ENCODE peak calls at places on chromosomes 13 and 19, in eight cellular contexts. B is GM23248, L is MM.1S, K is hepatocyte, I is PC-9, S is Karpas-422, W is GM23338, F is HCT116. J is an unnamed sample. For H3K9me2, the result is how much of the 10 kb centered on the place peaks cover.

GRCh38 chr13:75493156-75493555 is 11.2 kb upstream of the TBC1D4 start:
- DNase-seq in B (no peak), F (no peak), W (no peak), K (no peak), L (no peak), I (no peak), S (no peak), J (no peak)

GRCh38 chr19:12786149-12786870 is 5.0 kb upstream of the JUNB start:
- DNase-seq in B (no peak), W (no peak), K (no peak), S (peak), F (no peak), L (no peak), I (peak), J (peak)

GRCh38 chr13:89514534-89515312 is 1832.8 kb upstream of the MIR17HG start:
- DNase-seq in W (peak), F (no peak), B (peak), K (peak), S (no peak), I (peak), L (no peak), J (peak)

GRCh38 chr19:29533578-29534544 is 8.1 kb downstream of the VSTM2B start:
- DNase-seq in S (no peak), W (no peak), K (no peak), L (no peak), F (no peak), B (no peak), I (no peak), J (no peak)

GRCh38 chr13:64553411-64554129 is 2676.6 kb downstream of the PCDH9 start:
- DNase-seq in K (no peak), F (no peak), S (no peak), B (peak), I (no peak), W (no peak), L (no peak), J (peak)

GRCh38 chr13:105346141-105346766 is 1189.2 kb downstream of the EFNB2 start:
- DNase-seq in B (peak), L (no peak), W (no peak), K (peak), S (no peak), I (peak), F (peak), J (peak)

GRCh38 chr19:17557461-17557860 is 2.0 kb downstream of the COLGALT1 start:
- DNase-seq in I (no peak), S (no peak), B (no peak), L (no peak), W (no peak), F (no peak), K (no peak), J (no peak)

GRCh38 chr19:40396886-40397567 is 7.0 kb upstream of the HIPK4 start:
- DNase-seq in S (no peak), B (no peak), F (no peak), K (no peak), L (no peak), W (no peak), I (no peak), J (no peak)

GRCh38 chr19:48509467-48510194 is 2.0 kb downstream of the LMTK3 start:
- DNase-seq in B (no peak), K (no peak), S (peak), W (peak), L (no peak), I (no peak), F (no peak), J (no peak)

GRCh38 chr19:1601613-1602064 is 3.6 kb downstream of the UQCR11 start:
- DNase-seq in F (no peak), S (no peak), B (peak), I (no peak), L (peak), W (peak), K (no peak), J (peak)

GRCh38 chr19:13929340-13929739 is 8.9 kb downstream of the PODNL1 start:
- DNase-seq in S (no peak), B (no peak), L (no peak), W (no peak), K (no peak), F (no peak), I (no peak), J (no peak)

GRCh38 chr19:41706741-41707501 is 1.5 kb upstream of the CEACAM5 start:
- DNase-seq in I (peak), F (peak), L (peak), B (peak), K (peak), W (peak), S (peak), J (peak)

GRCh38 chr13:43054803-43055802 is 31.7 kb downstream of the DNAJC15 start:
- DNase-seq in F (no peak), B (peak), S (peak), K (peak), W (peak), I (peak), L (peak), J (peak)

GRCh38 chr19:10872551-10873107 is 1.3 kb downstream of the CARM1 start:
- DNase-seq in F (no peak), I (no peak), L (no peak), K (no peak), S (peak), W (no peak), B (peak), J (peak)

GRCh38 chr19:21101511-21102242 is 19.7 kb downstream of the ZNF714 start:
- DNase-seq in L (no peak), B (peak), K (peak), F (no peak), W (no peak), S (no peak), I (no peak), J (no peak)

GRCh38 chr19:10915511-10916091 is 12.8 kb downstream of the YIPF2 start:
- DNase-seq in B (peak), W (no peak), K (peak), S (no peak), L (no peak), F (no peak), I (peak), J (peak)

GRCh38 chr13:56400774-56401173 is 739.9 kb upstream of the PRR20A start:
- DNase-seq in L (no peak), S (no peak), K (no peak), W (no peak), B (no peak), I (no peak), F (no peak), J (no peak)

GRCh38 chr19:15812059-15812722 is 3.3 kb downstream of the OR10H1 start:
- DNase-seq in L (no peak), I (peak), W (no peak), B (no peak), S (no peak), K (no peak), F (peak), J (peak)

GRCh38 chr19:17873661-17874422 is 2.1 kb downstream of the SLC5A5 start:
- DNase-seq in I (peak), K (peak), L (peak), F (peak), W (peak), B (peak), S (peak), J (peak)

GRCh38 chr13:48125794-48126228 is 30.9 kb upstream of the MED4 start:
- DNase-seq in K (peak), S (no peak), I (no peak), B (peak), F (no peak), W (no peak), L (no peak), J (no peak)

GRCh38 chr19:10797541-10798256 is 38.3 kb downstream of the TMED1 start:
- DNase-seq in S (no peak), B (no peak), K (no peak), F (no peak), L (no peak), W (no peak), I (no peak), J (no peak)

GRCh38 chr19:38425810-38426466 is at the start of gene RASGRP4:
- DNase-seq in I (no peak), F (no peak), L (no peak), S (no peak), B (no peak), W (peak), K (no peak), J (no peak)

GRCh38 chr19:48025480-48025879 is 18.4 kb downstream of the CABP5 start:
- DNase-seq in K (no peak), W (no peak), L (no peak), B (no peak), F (no peak), S (no peak), I (no peak), J (no peak)

GRCh38 chr19:18875726-18876125 is 20.2 kb downstream of the CERS1 start:
- DNase-seq in K (no peak), W (no peak), L (no peak), S (no peak), F (no peak), I (no peak), B (peak), J (no peak)

GRCh38 chr13:105982219-105982618 is 553.2 kb downstream of the EFNB2 start:
- DNase-seq in L (no peak), S (no peak), K (no peak), W (peak), F (no peak), I (no peak), B (no peak), J (no peak)

GRCh38 chr19:7998081-7998480 is 7.4 kb downstream of the ELAVL1 start:
- DNase-seq in B (peak), L (no peak), S (no peak), F (no peak), K (no peak), I (no peak), W (no peak), J (no peak)

GRCh38 chr19:41670755-41671154 is 17.3 kb downstream of the CEACAM7 start:
- DNase-seq in L (no peak), W (no peak), S (no peak), I (no peak), B (no peak), F (no peak), K (no peak), J (no peak)

GRCh38 chr13:104206450-104207044 is 1140.3 kb upstream of the SLC10A2 start:
- DNase-seq in K (no peak), S (no peak), B (no peak), W (no peak), I (no peak), L (no peak), F (no peak), J (no peak)

GRCh38 chr13:113402471-113403254 is 38.7 kb upstream of the GRTP1 start:
- DNase-seq in W (no peak), F (no peak), K (no peak), S (no peak), L (no peak), I (no peak), B (no peak), J (no peak)

GRCh38 chr13:47211106-47211505 is 314.3 kb upstream of the HTR2A start:
- DNase-seq in W (peak), K (no peak), I (no peak), F (no peak), B (peak), S (no peak), L (no peak), J (peak)

GRCh38 chr13:67223742-67224141 is 6.4 kb downstream of the PCDH9 start:
- DNase-seq in F (no peak), L (no peak), W (no peak), S (no peak), B (no peak), K (no peak), I (no peak), J (peak)

GRCh38 chr19:10861118-10861651 is 10.2 kb upstream of the CARM1 start:
- DNase-seq in B (peak), W (peak), F (peak), S (peak), L (no peak), K (no peak), I (no peak), J (peak)

GRCh38 chr13:32503727-32504126 is 34.9 kb downstream of the N4BP2L2 start:
- DNase-seq in W (no peak), F (no peak), L (no peak), K (no peak), S (no peak), B (no peak), I (no peak), J (no peak)

GRCh38 chr13:29594710-29595379 is 643 bp downstream of the SLC7A1 start:
- DNase-seq in F (no peak), L (no peak), W (peak), I (no peak), S (peak), B (peak), K (peak), J (peak)

GRCh38 chr13:98822238-98822606 is 69.8 kb upstream of the SLC15A1 start:
- DNase-seq in F (no peak), W (no peak), L (no peak), B (peak), I (no peak), S (no peak), K (no peak), J (no peak)

GRCh38 chr13:113493315-113493951 is 2.9 kb upstream of the DCUN1D2 start:
- DNase-seq in I (peak), B (peak), W (no peak), F (peak), L (peak), S (peak), K (peak), J (peak)

GRCh38 chr13:110233682-110234280 is 73.2 kb downstream of the COL4A1 start:
- DNase-seq in F (no peak), I (no peak), W (no peak), B (peak), S (no peak), K (no peak), L (no peak), J (no peak)

GRCh38 chr13:110507678-110508381 is 53.7 kb downstream of the RAB20 start:
- DNase-seq in W (no peak), S (no peak), L (peak), K (peak), B (no peak), I (peak), F (no peak), J (peak)

GRCh38 chr13:33859691-33860303 is 41.8 kb downstream of the RFC3 start:
- DNase-seq in W (no peak), L (no peak), B (no peak), F (no peak), S (peak), K (no peak), I (no peak), J (no peak)

DNA sequence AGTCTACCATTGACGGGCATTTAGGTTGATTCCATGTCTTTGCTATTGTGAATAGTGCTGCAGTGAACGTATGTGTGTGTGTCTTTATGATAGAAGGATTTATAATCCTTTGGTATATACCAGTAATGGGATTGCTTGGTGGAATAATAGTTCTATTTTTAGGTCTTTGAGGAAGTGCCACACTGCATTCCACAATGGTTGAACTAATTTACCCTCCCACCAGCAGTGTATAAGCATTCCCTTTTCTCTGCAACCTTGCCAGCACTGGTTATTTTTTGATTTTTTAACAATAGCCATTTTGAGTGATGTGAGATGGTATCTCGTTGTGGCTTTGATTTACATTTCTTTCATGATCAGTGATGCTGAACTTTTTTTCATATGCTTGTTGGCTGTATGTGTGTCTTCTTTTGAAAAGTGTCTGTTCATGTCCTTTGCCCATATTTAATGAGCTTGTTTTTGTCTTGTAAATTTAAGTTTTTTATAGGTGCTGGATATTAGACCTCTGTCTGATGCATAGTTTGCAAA is 37.5 kb downstream of the RFC3 start:
- DNase-seq in W (no peak), K (no peak), I (no peak), B (no peak), F (no peak), L (no peak), S (peak), J (no peak)
- H3K9me2 ChIP-seq in W (under half), K (under half), I (under half), B (under half), F (under half), L (under half), S (under half), J (under half)

GRCh38 chr13:40024962-40025714 is 369.7 kb downstream of the COG6 start:
- DNase-seq in S (peak), F (no peak), B (no peak), W (no peak), K (no peak), L (no peak), I (no peak), J (no peak)
- H3K9me2 ChIP-seq in S (under half), F (under half), B (under half), W (under half), K (under half), L (under half), I (under half), J (under half)

GRCh38 chr13:58313219-58313618 is 681.7 kb downstream of the PCDH17 start:
- DNase-seq in L (no peak), I (no peak), B (no peak), K (no peak), W (no peak), S (no peak), F (no peak), J (no peak)
- H3K9me2 ChIP-seq in L (under half), I (under half), B (under half), K (under half), W (under half), S (under half), F (under half), J (under half)

DNA sequence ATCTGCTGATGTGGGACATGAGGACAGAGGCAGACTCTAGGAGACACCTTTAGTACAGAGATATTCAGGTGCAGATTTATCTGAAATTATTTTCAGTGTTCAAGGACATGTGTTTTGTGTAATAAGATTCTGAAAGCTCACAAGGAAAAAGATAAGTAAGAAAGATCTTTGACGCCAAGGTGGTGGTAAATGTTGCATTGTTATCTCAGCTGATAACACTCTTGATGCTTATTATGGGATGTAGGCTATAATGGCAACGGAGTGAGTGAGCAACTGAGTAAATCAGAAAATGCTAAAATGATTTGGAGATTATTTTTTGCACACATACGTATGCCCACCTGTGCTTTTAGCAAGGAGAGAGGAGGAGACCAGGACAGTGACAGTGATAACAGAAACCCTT is 510.9 kb downstream of the KLF12 start:
- DNase-seq in I (no peak), F (no peak), K (no peak), B (no peak), L (no peak), W (no peak), S (no peak), J (no peak)
- H3K9me2 ChIP-seq in I (under half), F (under half), K (under half), B (under half), L (under half), W (under half), S (under half), J (under half)

DNA sequence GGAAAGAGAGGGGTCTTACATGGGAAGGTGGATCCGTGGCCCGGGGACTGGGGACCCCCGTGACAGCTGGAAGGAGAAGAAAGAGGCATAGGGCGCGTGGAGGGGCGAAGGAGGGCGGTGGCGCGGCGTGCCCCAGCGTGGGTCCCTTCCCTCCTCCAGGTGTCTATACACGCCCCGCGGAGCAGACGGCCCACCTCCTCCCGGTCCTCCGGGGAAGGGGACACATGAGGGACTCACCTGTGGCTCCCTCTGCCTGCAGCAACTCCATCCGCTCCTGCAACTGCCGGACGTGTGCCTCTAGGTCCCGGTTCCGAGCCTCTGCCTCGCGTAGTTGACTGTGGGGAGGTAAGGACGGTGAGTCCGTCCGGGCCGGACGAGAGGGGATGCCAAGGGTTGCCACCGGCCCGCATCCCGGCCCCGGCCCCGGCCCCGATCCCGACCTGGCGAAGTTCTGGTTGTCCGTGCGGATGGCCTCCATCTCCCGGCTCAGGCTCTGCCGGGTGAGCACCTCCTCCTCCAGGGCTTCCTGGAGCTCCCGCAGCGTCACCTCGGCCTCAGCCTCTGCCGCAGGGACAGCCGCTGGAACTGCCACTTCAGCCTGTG is 2.4 kb upstream of the SIX5 start:
- DNase-seq in B (no peak), S (no peak), L (no peak), K (no peak), W (peak), F (no peak), I (no peak), J (no peak)
- H3K9me2 ChIP-seq in B (under half), S (under half), L (under half), K (under half), W (under half), F (under half), I (under half), J (under half)

DNA sequence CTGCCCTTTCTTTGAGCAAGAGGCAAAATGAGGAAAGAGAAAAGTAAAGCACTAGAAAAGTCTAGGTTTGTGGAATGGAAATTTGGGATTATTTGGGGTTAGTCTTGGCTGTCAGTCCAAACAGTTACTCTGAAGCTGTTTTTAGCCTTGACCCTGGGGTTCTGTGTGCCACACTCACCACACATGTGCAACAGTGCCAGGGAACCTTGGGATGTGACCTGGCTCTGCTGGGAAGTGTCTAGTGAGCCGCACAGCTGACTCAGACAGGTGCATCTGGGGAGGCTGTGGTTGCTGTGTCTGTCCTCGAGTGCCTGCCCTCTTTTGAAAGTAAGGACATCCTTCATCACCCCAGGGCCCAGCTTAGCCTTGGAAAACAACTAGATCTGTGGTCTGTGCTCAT is 15.8 kb downstream of the MICOS13 start:
- DNase-seq in B (no peak), I (no peak), S (no peak), W (no peak), K (no peak), F (no peak), L (no peak), J (no peak)
- H3K9me2 ChIP-seq in B (under half), I (under half), S (under half), W (under half), K (under half), F (under half), L (under half), J (under half)

GRCh38 chr19:33616857-33617256 is 4.9 kb upstream of the CHST8 start:
- DNase-seq in K (no peak), W (no peak), B (no peak), L (peak), S (no peak), F (no peak), I (no peak), J (no peak)

GRCh38 chr19:33620611-33621010 is 1.1 kb upstream of the CHST8 start:
- DNase-seq in B (no peak), L (no peak), F (no peak), K (no peak), S (no peak), W (no peak), I (no peak), J (no peak)

GRCh38 chr19:33621065-33621785 is 528 bp upstream of the CHST8 start:
- DNase-seq in B (no peak), F (no peak), I (no peak), W (peak), S (no peak), L (no peak), K (no peak), J (no peak)

GRCh38 chr19:33616346-33616745 is 5.4 kb upstream of the CHST8 start:
- DNase-seq in K (no peak), S (no peak), W (no peak), F (no peak), I (no peak), B (no peak), L (no peak), J (no peak)

GRCh38 chr19:33618884-33619283 is 2.9 kb upstream of the CHST8 start:
- DNase-seq in L (no peak), W (no peak), B (no peak), K (no peak), F (no peak), I (no peak), S (no peak), J (no peak)
- H3K9me2 ChIP-seq in L (under half), W (under half), B (under half), K (under half), F (under half), I (under half), S (under half), J (under half)

J was measured in PC-3.